ENCODE peak calls at places on chromosomes 13 and 19, in five cellular contexts. B is anterior cingulate cortex; J is stimulated activated CD8-positive, alpha-beta memory T cell treated with anti-CD3 and anti-CD28 coated beads, Interleukin-7, amount 100 ng/mL, for 1 hour; U is stimulated activated CD4-positive, alpha-beta T cell treated with anti-CD3 and anti-CD28 coated beads, Interleukin-12 subunit alpha, Interleukin-12 subunit beta, amount 100 ng/mL, for 4 hours; R is GM10248. L is an unnamed sample.

GRCh38 chr13:46035066-46035465 is 17.5 kb downstream of the ZC3H13 start:
- DNase-seq in U (no peak), R (no peak), J (no peak), B (no peak), L (no peak)

GRCh38 chr19:44003461-44004134 is 841 bp downstream of the ZNF230 start:
- DNase-seq in U (no peak), J (no peak), R (peak), B (no peak), L (peak)

GRCh38 chr13:21361706-21362105 is 97.4 kb downstream of the ZDHHC20 start:
- DNase-seq in U (no peak), J (no peak), R (no peak), B (no peak), L (no peak)

GRCh38 chr19:39145180-39145953 is 19.8 kb downstream of the PAK4 start:
- DNase-seq in B (peak), J (no peak), R (no peak), U (no peak), L (no peak)

GRCh38 chr13:35475131-35475959 is 1.1 kb downstream of the MAB21L1 start:
- DNase-seq in U (no peak), R (no peak), B (no peak), J (no peak), L (peak)

GRCh38 chr19:13781547-13781946 is 7.3 kb downstream of the C19orf53 start:
- DNase-seq in R (no peak), B (peak), J (no peak), U (no peak), L (peak)

GRCh38 chr13:36530050-36530789 is 97.9 kb downstream of the CCNA1 start:
- DNase-seq in J (no peak), R (no peak), U (no peak), B (peak), L (no peak)

GRCh38 chr13:28679628-28680027 is 20.7 kb downstream of the POMP start:
- DNase-seq in J (no peak), U (no peak), R (no peak), B (no peak), L (no peak)

GRCh38 chr19:1350861-1351260 is 32.8 kb upstream of the NDUFS7 start:
- DNase-seq in R (no peak), J (no peak), U (no peak), B (no peak), L (no peak)

GRCh38 chr19:38733493-38734175 is 10.6 kb downstream of the CAPN12 start:
- DNase-seq in B (no peak), R (no peak), U (no peak), J (no peak), L (no peak)

GRCh38 chr13:48624858-48625257 is 28.9 kb upstream of the CYSLTR2 start:
- DNase-seq in U (no peak), B (no peak), R (no peak), J (no peak), L (no peak)

GRCh38 chr13:75076476-75076875 is 405.5 kb downstream of the TBC1D4 start:
- DNase-seq in J (no peak), B (no peak), R (no peak), U (no peak), L (no peak)

GRCh38 chr19:19955208-19955607 is 54.5 kb downstream of the ZNF93 start:
- DNase-seq in R (no peak), U (no peak), B (no peak), J (no peak), L (no peak)

GRCh38 chr13:113863511-113864302 is at the start of gene GAS6:
- DNase-seq in J (no peak), U (no peak), R (peak), B (no peak), L (no peak)

GRCh38 chr13:113544071-113544891 is 40.3 kb upstream of the TFDP1 start:
- DNase-seq in R (no peak), J (no peak), B (no peak), U (no peak), L (peak)

GRCh38 chr13:57633141-57633949 is 1.8 kb downstream of the PCDH17 start:
- DNase-seq in U (no peak), J (no peak), B (peak), R (no peak), L (peak)

GRCh38 chr13:68810660-68811059 is 1297.0 kb upstream of the ATXN8OS start:
- DNase-seq in R (no peak), U (no peak), B (no peak), J (no peak), L (no peak)

GRCh38 chr19:12670159-12670928 is 3.7 kb downstream of the WDR83 start:
- DNase-seq in B (no peak), U (no peak), R (no peak), J (no peak), L (peak)

GRCh38 chr19:43229315-43229714 is 23.9 kb upstream of the PSG4 start:
- DNase-seq in B (no peak), R (no peak), U (no peak), J (no peak), L (no peak)

GRCh38 chr19:41263042-41263849 is 926 bp upstream of the HNRNPUL1 start:
- DNase-seq in R (peak), U (peak), J (peak), B (peak), L (peak)

GRCh38 chr13:79282976-79283375 is 123.1 kb downstream of the RBM26 start:
- DNase-seq in R (no peak), U (no peak), J (no peak), B (no peak), L (no peak)

GRCh38 chr13:114059946-114060860 is 72.2 kb downstream of the RASA3 start:
- DNase-seq in J (no peak), U (no peak), R (no peak), B (no peak), L (no peak)

GRCh38 chr19:30857966-30858490 is 485.8 kb downstream of the ZNF536 start:
- DNase-seq in R (no peak), B (no peak), U (no peak), J (no peak), L (no peak)

GRCh38 chr19:12834976-12835757 is 788 bp upstream of the RTBDN start:
- DNase-seq in R (no peak), J (no peak), U (no peak), B (no peak), L (no peak)

GRCh38 chr19:1394252-1395193 is 6.8 kb downstream of the GAMT start:
- DNase-seq in J (no peak), B (peak), R (no peak), U (no peak), L (no peak)

GRCh38 chr19:40640744-40641143 is 39.6 kb downstream of the LTBP4 start:
- DNase-seq in J (no peak), B (no peak), U (no peak), R (no peak), L (no peak)

GRCh38 chr19:36081385-36081784 is 26.7 kb downstream of the WDR62 start:
- DNase-seq in R (no peak), J (no peak), U (no peak), B (no peak), L (no peak)

GRCh38 chr13:74026753-74027152 is 107.5 kb downstream of the KLF12 start:
- DNase-seq in B (no peak), R (peak), U (peak), J (peak), L (peak)

GRCh38 chr13:105814219-105814901 is 721.1 kb downstream of the EFNB2 start:
- DNase-seq in J (no peak), B (no peak), U (no peak), R (no peak), L (no peak)

GRCh38 chr13:113929628-113930615 is 44.0 kb downstream of the C13orf46 start:
- DNase-seq in J (no peak), R (no peak), U (no peak), B (no peak), L (peak)

GRCh38 chr19:11480927-11481776 is at the start of gene ELAVL3:
- DNase-seq in R (no peak), J (no peak), U (no peak), B (peak), L (no peak)

GRCh38 chr19:13033819-13034611 is 38.7 kb downstream of the NFIX start:
- DNase-seq in J (no peak), B (peak), U (peak), R (peak), L (no peak)

GRCh38 chr13:95075506-95075905 is 225.7 kb downstream of the ABCC4 start:
- DNase-seq in U (no peak), R (no peak), J (no peak), B (no peak), L (no peak)

GRCh38 chr13:48873598-48873997 is 102.1 kb upstream of the FNDC3A start:
- DNase-seq in R (no peak), J (no peak), U (no peak), B (no peak), L (no peak)

GRCh38 chr13:80009760-80010159 is 331.2 kb downstream of the SPRY2 start:
- DNase-seq in U (no peak), B (no peak), J (no peak), R (no peak), L (no peak)

GRCh38 chr19:9531933-9532332 is 6.5 kb downstream of the ZNF426 start:
- DNase-seq in J (no peak), B (no peak), R (no peak), U (no peak), L (no peak)

GRCh38 chr13:46831588-46832194 is 34.7 kb upstream of the ESD start:
- DNase-seq in B (no peak), R (peak), U (peak), J (no peak), L (no peak)

GRCh38 chr19:5914946-5915781 is 1.1 kb downstream of the CAPS start:
- DNase-seq in B (no peak), R (no peak), U (no peak), J (no peak), L (no peak)

L was measured in spleen.